ENCODE peak calls at places on chromosomes 4 and X, in five cellular contexts. One of them, this sample, is unnamed.

GRCh38 chr4:105828074-105828473 is 67.2 kb upstream of the NPNT start:
- DNase-seq in right atrium auricular region: no peak
- DNase-seq in stimulated activated CD4-positive, alpha-beta T cell treated with anti-CD3 and anti-CD28 coated beads, Interleukin-4, amount 100 ng/mL, for 48 hours: no peak
- DNase-seq in adrenal gland: no peak
- DNase-seq in choroid plexus epithelial cell: no peak
- DNase-seq in this sample: no peak

GRCh38 chrX:12898073-12898472 is 8.3 kb upstream of the TLR8 start:
- DNase-seq in right atrium auricular region: no peak
- DNase-seq in stimulated activated CD4-positive, alpha-beta T cell treated with anti-CD3 and anti-CD28 coated beads, Interleukin-4, amount 100 ng/mL, for 48 hours: no peak
- DNase-seq in adrenal gland: no peak
- DNase-seq in choroid plexus epithelial cell: no peak
- DNase-seq in this sample: no peak

GRCh38 chr4:143784567-143784966 is 84.1 kb upstream of the FREM3 start:
- DNase-seq in right atrium auricular region: no peak
- DNase-seq in stimulated activated CD4-positive, alpha-beta T cell treated with anti-CD3 and anti-CD28 coated beads, Interleukin-4, amount 100 ng/mL, for 48 hours: no peak
- DNase-seq in adrenal gland: no peak
- DNase-seq in choroid plexus epithelial cell: no peak
- DNase-seq in this sample: no peak

GRCh38 chr4:54233128-54233696 is 4.1 kb downstream of the PDGFRA start:
- DNase-seq in right atrium auricular region: peak
- DNase-seq in stimulated activated CD4-positive, alpha-beta T cell treated with anti-CD3 and anti-CD28 coated beads, Interleukin-4, amount 100 ng/mL, for 48 hours: peak
- DNase-seq in adrenal gland: peak
- DNase-seq in choroid plexus epithelial cell: peak
- DNase-seq in this sample: peak

GRCh38 chrX:24395775-24396174 is 35.3 kb downstream of the SUPT20HL1 start:
- DNase-seq in right atrium auricular region: no peak
- DNase-seq in stimulated activated CD4-positive, alpha-beta T cell treated with anti-CD3 and anti-CD28 coated beads, Interleukin-4, amount 100 ng/mL, for 48 hours: peak
- DNase-seq in adrenal gland: peak
- DNase-seq in choroid plexus epithelial cell: peak
- DNase-seq in this sample: peak

GRCh38 chrX:19800821-19801220 is 86.6 kb downstream of the SH3KBP1 start:
- DNase-seq in right atrium auricular region: no peak
- DNase-seq in stimulated activated CD4-positive, alpha-beta T cell treated with anti-CD3 and anti-CD28 coated beads, Interleukin-4, amount 100 ng/mL, for 48 hours: no peak
- DNase-seq in adrenal gland: no peak
- DNase-seq in choroid plexus epithelial cell: no peak
- DNase-seq in this sample: no peak

GRCh38 chrX:24646745-24647182 is 383 bp downstream of the PCYT1B start:
- DNase-seq in right atrium auricular region: no peak
- DNase-seq in stimulated activated CD4-positive, alpha-beta T cell treated with anti-CD3 and anti-CD28 coated beads, Interleukin-4, amount 100 ng/mL, for 48 hours: no peak
- DNase-seq in adrenal gland: no peak
- DNase-seq in choroid plexus epithelial cell: peak
- DNase-seq in this sample: peak

GRCh38 chr4:120922390-120923200 is at the start of gene PRDM5:
- DNase-seq in right atrium auricular region: peak
- DNase-seq in stimulated activated CD4-positive, alpha-beta T cell treated with anti-CD3 and anti-CD28 coated beads, Interleukin-4, amount 100 ng/mL, for 48 hours: peak
- DNase-seq in adrenal gland: peak
- DNase-seq in choroid plexus epithelial cell: peak
- DNase-seq in this sample: no peak

GRCh38 chrX:15855562-15856256 is 1.1 kb upstream of the AP1S2 start:
- DNase-seq in right atrium auricular region: no peak
- DNase-seq in stimulated activated CD4-positive, alpha-beta T cell treated with anti-CD3 and anti-CD28 coated beads, Interleukin-4, amount 100 ng/mL, for 48 hours: no peak
- DNase-seq in adrenal gland: no peak
- DNase-seq in choroid plexus epithelial cell: no peak
- DNase-seq in this sample: no peak

GRCh38 chrX:80808160-80808735 is 1.4 kb downstream of the BRWD3 start:
- DNase-seq in right atrium auricular region: peak
- DNase-seq in stimulated activated CD4-positive, alpha-beta T cell treated with anti-CD3 and anti-CD28 coated beads, Interleukin-4, amount 100 ng/mL, for 48 hours: peak
- DNase-seq in adrenal gland: peak
- DNase-seq in choroid plexus epithelial cell: peak
- DNase-seq in this sample: peak

GRCh38 chr4:53199356-53199755 is 166.5 kb downstream of the SCFD2 start:
- DNase-seq in right atrium auricular region: no peak
- DNase-seq in stimulated activated CD4-positive, alpha-beta T cell treated with anti-CD3 and anti-CD28 coated beads, Interleukin-4, amount 100 ng/mL, for 48 hours: no peak
- DNase-seq in adrenal gland: no peak
- DNase-seq in choroid plexus epithelial cell: no peak
- DNase-seq in this sample: no peak

GRCh38 chr4:147975325-147975724 is 243.4 kb downstream of the ARHGAP10 start:
- DNase-seq in right atrium auricular region: no peak
- DNase-seq in stimulated activated CD4-positive, alpha-beta T cell treated with anti-CD3 and anti-CD28 coated beads, Interleukin-4, amount 100 ng/mL, for 48 hours: no peak
- DNase-seq in adrenal gland: peak
- DNase-seq in choroid plexus epithelial cell: peak
- DNase-seq in this sample: no peak

GRCh38 chr4:10173039-10173753 is 56.6 kb upstream of the WDR1 start:
- DNase-seq in right atrium auricular region: no peak
- DNase-seq in stimulated activated CD4-positive, alpha-beta T cell treated with anti-CD3 and anti-CD28 coated beads, Interleukin-4, amount 100 ng/mL, for 48 hours: no peak
- DNase-seq in adrenal gland: no peak
- DNase-seq in choroid plexus epithelial cell: peak
- DNase-seq in this sample: no peak

GRCh38 chr4:8542776-8543525 is 37.2 kb upstream of the GPR78 start:
- DNase-seq in right atrium auricular region: no peak
- DNase-seq in stimulated activated CD4-positive, alpha-beta T cell treated with anti-CD3 and anti-CD28 coated beads, Interleukin-4, amount 100 ng/mL, for 48 hours: no peak
- DNase-seq in adrenal gland: no peak
- DNase-seq in choroid plexus epithelial cell: peak
- DNase-seq in this sample: no peak

This sample was measured in NCI-H2107.